ENCODE peak calls at places on chromosomes 4 and X, in seven cellular contexts. W, V, K, O, N, G and M are unnamed samples.

GRCh38 chr4:98540803-98541202 is 117.6 kb downstream of the TSPAN5 start:
- DNase-seq in W (no peak), V (no peak), K (no peak), O (no peak), N (no peak), G (no peak), M (no peak)

GRCh38 chrX:69424161-69424560 is 80.0 kb upstream of the NALF2 start:
- DNase-seq in W (peak; percentile 16), V (no peak), K (no peak), O (no peak), N (no peak), G (peak; percentile 9), M (peak; percentile 2)

GRCh38 chr4:89056953-89057398 is at the start of gene FAM13A:
- DNase-seq in W (peak; percentile 74), V (no peak), K (no peak), O (peak; percentile 91), N (no peak), G (peak; percentile 94), M (peak; percentile 99)

GRCh38 chr4:2940267-2941137 is 22.7 kb downstream of the NOP14 start:
- DNase-seq in W (no peak), V (no peak), K (no peak), O (no peak), N (no peak), G (no peak), M (no peak)

GRCh38 chrX:115894087-115894486 is 276.5 kb upstream of the AGTR2 start:
- DNase-seq in W (no peak), V (no peak), K (no peak), O (no peak), N (no peak), G (peak; percentile 18), M (peak; percentile 76)

GRCh38 chr4:3417448-3417847 is 24.3 kb upstream of the HGFAC start:
- DNase-seq in W (no peak), V (no peak), K (no peak), O (no peak), N (no peak), G (no peak), M (no peak)

GRCh38 chr4:6464842-6465588 is 7.4 kb downstream of the PPP2R2C start:
- DNase-seq in W (no peak), V (no peak), K (no peak), O (no peak), N (no peak), G (peak; percentile 31), M (no peak)

GRCh38 chr4:151950993-151951726 is 190.4 kb upstream of the GATB start:
- DNase-seq in W (no peak), V (no peak), K (no peak), O (no peak), N (no peak), G (no peak), M (no peak)

GRCh38 chr4:52704676-52705075 is 45.6 kb upstream of the USP46 start:
- DNase-seq in W (no peak), V (no peak), K (no peak), O (no peak), N (no peak), G (no peak), M (no peak)

GRCh38 chrX:49844622-49845021 is 15.5 kb downstream of the PAGE4 start:
- DNase-seq in W (no peak), V (no peak), K (no peak), O (no peak), N (no peak), G (no peak), M (peak; percentile 58)

GRCh38 chrX:44431206-44431605 is 87.7 kb upstream of the EFHC2 start:
- DNase-seq in W (no peak), V (no peak), K (no peak), O (no peak), N (no peak), G (peak; percentile 59), M (no peak)

GRCh38 chrX:143754183-143754582 is 33.6 kb upstream of the SPANXN2 start:
- DNase-seq in W (no peak), V (no peak), K (no peak), O (no peak), N (no peak), G (no peak), M (no peak)

GRCh38 chr4:37666625-37667071 is 19.5 kb downstream of the RELL1 start:
- DNase-seq in W (peak; percentile 71), V (no peak), K (peak; percentile 31), O (peak; percentile 70), N (no peak), G (peak; percentile 87), M (peak; percentile 52)

GRCh38 chr4:114488301-114488982 is 110.2 kb upstream of the UGT8 start:
- DNase-seq in W (no peak), V (no peak), K (no peak), O (no peak), N (no peak), G (no peak), M (no peak)